ENCODE peak calls at places on chromosomes 2 and 18, in four cellular contexts. S is H7; O is CD8-positive, alpha-beta memory T cell; D is neuronal stem cell. Z is an unnamed sample. For H3K27me3, the result is how much of the 10 kb centered on the place peaks cover.

GRCh38 chr18:49988101-49988500 is 174.8 kb upstream of the ACAA2 start:
- DNase-seq in S (no peak), O (no peak), D (no peak), Z (no peak)

GRCh38 chr2:205386109-205386508 is 296.2 kb upstream of the NRP2 start:
- DNase-seq in S (no peak), O (no peak), D (no peak), Z (no peak)

GRCh38 chr18:37339701-37340215 is 225.8 kb downstream of the CELF4 start:
- DNase-seq in S (no peak), O (no peak), D (no peak), Z (no peak)

GRCh38 chr2:46230115-46230571 is 67.1 kb upstream of the EPAS1 start:
- DNase-seq in S (peak), O (no peak), D (no peak), Z (peak)

GRCh38 chr2:68282814-68283812 is 30.8 kb upstream of the PPP3R1 start:
- DNase-seq in S (peak), O (peak), D (no peak), Z (no peak)

GRCh38 chr2:168030862-168031624 is 216.4 kb downstream of the STK39 start:
- DNase-seq in S (no peak), O (no peak), D (no peak), Z (no peak)

GRCh38 chr2:72147303-72147970 is at the start of gene CYP26B1:
- DNase-seq in S (peak), O (no peak), D (peak), Z (no peak)

GRCh38 chr2:43136862-43137261 is 89.5 kb downstream of the ZFP36L2 start:
- DNase-seq in S (peak), O (peak), D (no peak), Z (no peak)

GRCh38 chr2:71154798-71155197 is 24.4 kb downstream of the MPHOSPH10 start:
- DNase-seq in S (peak), O (no peak), D (no peak), Z (no peak)

GRCh38 chr2:85394256-85394655 is 15.9 kb downstream of the CAPG start:
- DNase-seq in S (no peak), O (no peak), D (no peak), Z (no peak)

GRCh38 chr2:88692187-88692586 is 714 bp downstream of the RPIA start:
- DNase-seq in S (peak), O (peak), D (peak), Z (peak)

GRCh38 chr2:23069935-23070334 is 315.0 kb upstream of the KLHL29 start:
- DNase-seq in S (no peak), O (no peak), D (no peak), Z (no peak)

GRCh38 chr2:215171151-215171550 is 32.7 kb upstream of the ABCA12 start:
- DNase-seq in S (no peak), O (no peak), D (no peak), Z (no peak)

GRCh38 chr2:99066075-99066557 is 75.4 kb upstream of the C2orf15 start:
- DNase-seq in S (peak), O (peak), D (peak), Z (no peak)

GRCh38 chr2:219369447-219369861 is 18.3 kb downstream of the DNPEP start:
- DNase-seq in S (no peak), O (no peak), D (no peak), Z (peak)

GRCh38 chr2:156325671-156326385 is 6.7 kb downstream of the NR4A2 start:
- DNase-seq in S (peak), O (peak), D (no peak), Z (no peak)

GRCh38 chr2:4898706-4899105 is 793.5 kb upstream of the SOX11 start:
- DNase-seq in S (no peak), O (no peak), D (no peak), Z (no peak)

GRCh38 chr2:119421304-119421703 is 10.3 kb upstream of the TMEM37 start:
- DNase-seq in S (no peak), O (no peak), D (no peak), Z (no peak)

GRCh38 chr18:6660334-6660733 is 69.2 kb upstream of the ARHGAP28 start:
- DNase-seq in S (no peak), O (no peak), D (no peak), Z (peak)

GRCh38 chr2:34480366-34480765 is 881.3 kb upstream of the FAM98A start:
- DNase-seq in S (no peak), O (no peak), D (no peak), Z (no peak)

GRCh38 chr2:134628453-134628852 is 90.3 kb downstream of the TMEM163 start:
- DNase-seq in S (no peak), O (no peak), D (no peak), Z (no peak)

GRCh38 chr2:102520009-102520408 is 47.0 kb downstream of the SLC9A4 start:
- DNase-seq in S (peak), O (no peak), D (peak), Z (peak)

GRCh38 chr2:653645-654425 is 23.4 kb downstream of the TMEM18 start:
- DNase-seq in S (no peak), O (no peak), D (no peak), Z (no peak)

DNA sequence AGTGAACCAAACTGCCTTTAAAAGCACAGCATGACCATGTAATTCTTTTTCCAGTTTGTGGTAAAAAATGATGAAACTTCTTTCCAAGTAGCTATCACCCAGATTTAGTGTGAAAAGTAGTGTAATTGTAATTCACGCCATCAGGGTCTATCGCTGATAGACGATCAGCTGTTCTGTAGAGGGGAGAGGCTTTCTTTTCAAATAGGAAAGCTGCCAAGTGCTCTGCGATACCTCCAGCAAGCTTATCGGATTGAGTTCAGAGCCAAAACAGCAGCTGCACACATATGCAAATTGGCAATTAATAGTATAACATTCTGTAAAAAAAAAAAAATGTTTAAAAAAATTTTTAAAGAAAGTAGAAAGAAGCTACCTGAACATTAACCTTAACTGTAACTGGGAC is 61.9 kb upstream of the PSMD14 start:
- DNase-seq in S (no peak), O (no peak), D (no peak), Z (no peak)
- H3K27me3 ChIP-seq in S (under half), O (under half), D (under half), Z (under half)

GRCh38 chr2:21281876-21282514 is 158.2 kb downstream of the TDRD15 start:
- DNase-seq in S (no peak), O (no peak), D (no peak), Z (no peak)

GRCh38 chr2:21277340-21277739 is 153.6 kb downstream of the TDRD15 start:
- DNase-seq in S (no peak), O (no peak), D (no peak), Z (no peak)

GRCh38 chr2:21279525-21279924 is 155.8 kb downstream of the TDRD15 start:
- DNase-seq in S (peak), O (no peak), D (no peak), Z (no peak)

GRCh38 chr2:21282515-21282898 is 158.7 kb downstream of the TDRD15 start:
- DNase-seq in S (no peak), O (no peak), D (no peak), Z (no peak)

GRCh38 chr2:21280793-21281192 is 157.0 kb downstream of the TDRD15 start:
- DNase-seq in S (no peak), O (no peak), D (no peak), Z (no peak)
- H3K4me3 ChIP-seq in S (no peak), O (no peak), D (no peak), Z (no peak)

GRCh38 chr18:79625924-79626561 is 53.6 kb upstream of the CTDP1 start:
- DNase-seq in S (no peak), O (no peak), D (no peak), Z (no peak)
- H3K27me3 ChIP-seq in S (under half), O (under half), D (under half), Z (under half)

GRCh38 chr2:234163510-234163909 is 113.0 kb downstream of the SPP2 start:
- DNase-seq in S (no peak), O (no peak), D (no peak), Z (no peak)

GRCh38 chr2:234162876-234163275 is 112.4 kb downstream of the SPP2 start:
- DNase-seq in S (no peak), O (no peak), D (no peak), Z (no peak)

GRCh38 chr2:234158812-234159211 is 108.3 kb downstream of the SPP2 start:
- DNase-seq in S (no peak), O (no peak), D (no peak), Z (no peak)

GRCh38 chr2:234164499-234165409 is 114.3 kb downstream of the SPP2 start:
- DNase-seq in S (no peak), O (peak), D (no peak), Z (no peak)

DNA sequence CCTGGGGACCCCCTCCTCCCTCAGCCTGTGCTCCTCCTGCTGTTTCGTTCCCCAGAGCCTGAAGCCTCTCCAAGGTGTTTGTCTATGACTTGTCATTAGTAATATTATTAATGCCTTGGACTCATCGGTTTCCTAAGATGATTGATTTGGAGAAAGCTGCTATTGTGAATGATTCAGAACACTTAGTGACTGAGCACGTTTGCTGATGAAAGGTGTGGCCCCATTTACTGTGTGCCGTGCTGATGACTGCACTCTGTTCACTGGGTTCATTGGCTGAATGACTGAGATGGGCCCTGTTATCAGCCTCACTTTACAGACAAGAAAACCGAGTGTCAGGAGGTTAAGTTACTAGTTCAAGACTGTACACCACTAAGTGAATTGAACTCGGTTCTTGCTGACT is 111.4 kb downstream of the SPP2 start:
- DNase-seq in S (no peak), O (no peak), D (no peak), Z (no peak)
- H3K4me3 ChIP-seq in S (no peak), O (no peak), D (no peak), Z (no peak)

GRCh38 chr2:80303006-80303741 is 1.4 kb downstream of the LRRTM1 start:
- DNase-seq in S (peak), O (no peak), D (no peak), Z (peak)

GRCh38 chr2:80302001-80302464 is 2.5 kb downstream of the LRRTM1 start:
- DNase-seq in S (peak), O (no peak), D (no peak), Z (no peak)

GRCh38 chr2:80303825-80304521 is 579 bp downstream of the LRRTM1 start:
- DNase-seq in S (peak), O (no peak), D (no peak), Z (no peak)

GRCh38 chr2:80302465-80303005 is 2.0 kb downstream of the LRRTM1 start:
- DNase-seq in S (peak), O (no peak), D (no peak), Z (no peak)

GRCh38 chr2:80304522-80304878 is at the start of gene LRRTM1:
- DNase-seq in S (peak), O (no peak), D (no peak), Z (peak)
- H3K27me3 ChIP-seq in S (half or more), O (under half), D (under half), Z (under half)

GRCh38 chr18:24016643-24017042 is 2.1 kb downstream of the TTC39C start:
- DNase-seq in S (peak), O (no peak), D (no peak), Z (no peak)
- H3K4me3 ChIP-seq in S (no peak), O (peak), D (no peak), Z (no peak)

Z was measured in testis.